ENCODE peak calls at places on chromosome 4, in seven cellular contexts. M is stomach, G is brain microvascular endothelial cell, V is HFF-Myc, O is tibial nerve, W is dorsolateral prefrontal cortex, X is heart right ventricle. A is an unnamed sample.

GRCh38 chr4:54913751-54914526 is 211.5 kb downstream of the KDR start:
- DNase-seq in V (no peak), O (no peak), X (peak; percentile 25), W (no peak), M (no peak), G (no peak), A (no peak)

GRCh38 chr4:83212041-83212851 is 72.4 kb downstream of the COQ2 start:
- DNase-seq in O (no peak), G (no peak), W (no peak), V (no peak), X (no peak), M (peak; percentile 65), A (peak; percentile 90)

GRCh38 chr4:2445571-2445970 is 23.3 kb upstream of the RNF4 start:
- DNase-seq in O (no peak), G (no peak), M (no peak), V (no peak), W (no peak), X (no peak), A (no peak)

GRCh38 chr4:77044458-77045124 is 31.2 kb downstream of the CCNI start:
- DNase-seq in X (no peak), W (no peak), V (peak; percentile 37), G (no peak), O (no peak), M (no peak), A (peak; percentile 41)

GRCh38 chr4:127579821-127580220 is 52.9 kb upstream of the INTU start:
- DNase-seq in M (no peak), W (no peak), G (no peak), V (no peak), O (no peak), X (no peak), A (no peak)

GRCh38 chr4:85867281-85867680 is 392.3 kb downstream of the ARHGAP24 start:
- DNase-seq in O (no peak), X (no peak), V (no peak), M (no peak), G (no peak), W (no peak), A (no peak)

GRCh38 chr4:1567808-1568581 is 116.1 kb downstream of the FAM53A start:
- DNase-seq in V (no peak), X (no peak), O (no peak), G (no peak), M (peak; percentile 44), W (no peak), A (no peak)

GRCh38 chr4:155657985-155658384 is 8.7 kb upstream of the GUCY1A1 start:
- DNase-seq in O (no peak), M (no peak), V (no peak), G (no peak), W (no peak), X (no peak), A (no peak)

GRCh38 chr4:42143996-42144395 is 8.5 kb downstream of the BEND4 start:
- DNase-seq in V (no peak), G (no peak), M (no peak), O (no peak), W (no peak), X (no peak), A (no peak)

GRCh38 chr4:74891037-74891436 is 41.9 kb upstream of the PARM1 start:
- DNase-seq in G (no peak), V (no peak), X (no peak), W (no peak), O (no peak), M (no peak), A (no peak)

GRCh38 chr4:107423677-107424405 is 296.2 kb downstream of the PAPSS1 start:
- DNase-seq in W (no peak), X (no peak), V (no peak), G (peak; percentile 4), O (no peak), M (no peak), A (no peak)

GRCh38 chr4:57426779-57427395 is 316.7 kb upstream of the IGFBP7 start:
- DNase-seq in X (peak; percentile 56), G (peak; percentile 76), M (peak; percentile 61), O (peak; percentile 21), V (peak; percentile 50), W (peak; percentile 75), A (peak; percentile 75)

GRCh38 chr4:40916880-40917279 is 167.1 kb downstream of the NSUN7 start:
- DNase-seq in V (no peak), W (peak; percentile 40), G (no peak), X (peak; percentile 43), M (peak; percentile 42), O (no peak), A (peak; percentile 67)

GRCh38 chr4:139642364-139642763 is 23.3 kb upstream of the MGST2 start:
- DNase-seq in W (no peak), G (peak; percentile 76), O (no peak), M (no peak), V (no peak), X (no peak), A (no peak)

GRCh38 chr4:37540486-37540885 is 145.7 kb downstream of the RELL1 start:
- DNase-seq in G (no peak), O (no peak), V (no peak), W (no peak), M (no peak), X (no peak), A (no peak)

GRCh38 chr4:108146819-108147218 is 21.9 kb downstream of the LEF1 start:
- DNase-seq in G (no peak), M (no peak), X (no peak), V (no peak), W (no peak), O (no peak), A (no peak)

GRCh38 chr4:184384056-184384809 is 90.1 kb downstream of the IRF2 start:
- DNase-seq in G (peak; percentile 95), M (peak; percentile 78), W (no peak), X (no peak), V (peak; percentile 73), O (no peak), A (peak; percentile 95)

GRCh38 chr4:165873298-165874071 is 448 bp downstream of the TLL1 start:
- DNase-seq in V (no peak), W (no peak), X (peak; percentile 13), G (no peak), M (peak; percentile 31), O (no peak), A (peak; percentile 11)

GRCh38 chr4:98150092-98150761 is 7.0 kb upstream of the STPG2 start:
- DNase-seq in X (no peak), V (no peak), M (no peak), W (no peak), O (no peak), G (no peak), A (no peak)

GRCh38 chr4:90889171-90889570 is 762.0 kb downstream of the CCSER1 start:
- DNase-seq in X (no peak), V (no peak), M (no peak), O (no peak), W (no peak), G (no peak), A (no peak)

GRCh38 chr4:85929926-85930325 is 429.9 kb downstream of the MAPK10 start:
- DNase-seq in O (no peak), M (peak; percentile 68), W (no peak), V (no peak), G (no peak), X (no peak), A (no peak)

GRCh38 chr4:66572949-66573348 is 902.7 kb upstream of the EPHA5 start:
- DNase-seq in V (no peak), M (no peak), O (no peak), W (no peak), X (no peak), G (peak; percentile 70), A (no peak)

GRCh38 chr4:30946288-30946687 is 226.1 kb downstream of the PCDH7 start:
- DNase-seq in M (no peak), O (no peak), G (no peak), W (no peak), V (no peak), X (no peak), A (no peak)
- H3K4me3 ChIP-seq in M (no peak overlapping the region), O (no peak overlapping the region), G (no peak overlapping the region), W (no peak overlapping the region), V (no peak overlapping the region), X (no peak overlapping the region), A (no peak overlapping the region)

GRCh38 chr4:52292245-52292644 is 241.1 kb downstream of the SPATA18 start:
- DNase-seq in G (no peak), W (no peak), V (no peak), O (no peak), M (no peak), X (no peak), A (no peak)
- TF ChIP-seq CTCF in G (no peak), W (no peak), V (no peak), O (no peak), M (no peak), X (no peak), A (no peak)

GRCh38 chr4:99818661-99819060 is 2.0 kb downstream of the DAPP1 start:
- DNase-seq in V (no peak), X (no peak), O (no peak), W (no peak), M (no peak), G (no peak), A (no peak)

GRCh38 chr4:99815597-99816011 is 1.0 kb upstream of the DAPP1 start:
- DNase-seq in W (no peak), O (no peak), M (peak; percentile 77), V (no peak), G (peak; percentile 40), X (no peak), A (no peak)

GRCh38 chr4:99817310-99817885 is 771 bp downstream of the DAPP1 start:
- DNase-seq in X (no peak), O (no peak), V (no peak), M (no peak), G (no peak), W (no peak), A (peak; percentile 50)

GRCh38 chr4:99811850-99812249 is 4.8 kb upstream of the DAPP1 start:
- DNase-seq in O (no peak), G (peak; percentile 19), M (no peak), W (no peak), X (peak; percentile 12), V (no peak), A (peak; percentile 71)

GRCh38 chr4:99816611-99817309 is at the start of gene DAPP1:
- DNase-seq in V (no peak), X (peak; percentile 13), O (no peak), M (peak; percentile 74), G (no peak), W (no peak), A (peak; percentile 96)
- H3K4me3 ChIP-seq in V (no peak within 1 kb of the TSS), X (no peak within 1 kb of the TSS), O (peak within 1 kb of the TSS; percentile 35), M (peak within 1 kb of the TSS; percentile 42), G (no peak within 1 kb of the TSS), W (peak within 1 kb of the TSS; percentile 46), A (peak within 1 kb of the TSS; percentile 76)

GRCh38 chr4:16694491-16695276 is 203.8 kb downstream of the LDB2 start:
- DNase-seq in X (no peak), O (no peak), G (no peak), V (no peak), M (no peak), W (no peak), A (no peak)

GRCh38 chr4:16692493-16692892 is 206.0 kb downstream of the LDB2 start:
- DNase-seq in V (no peak), W (no peak), M (no peak), O (no peak), X (no peak), G (no peak), A (no peak)

GRCh38 chr4:16693040-16693506 is 205.4 kb downstream of the LDB2 start:
- DNase-seq in G (no peak), V (no peak), O (no peak), M (no peak), X (peak; percentile 30), W (no peak), A (no peak)

GRCh38 chr4:16692021-16692420 is 206.4 kb downstream of the LDB2 start:
- DNase-seq in O (no peak), X (no peak), V (no peak), W (no peak), G (no peak), M (no peak), A (no peak)

GRCh38 chr4:16693641-16694040 is 204.8 kb downstream of the LDB2 start:
- DNase-seq in W (no peak), X (no peak), O (no peak), V (no peak), G (no peak), M (no peak), A (no peak)
- TF ChIP-seq CTCF in W (no peak), X (no peak), O (no peak), V (no peak), G (no peak), M (no peak), A (no peak)